ENCODE peak calls at places on chromosome 10, in seven cellular contexts. F is CD4-positive, CD25-positive, alpha-beta regulatory T cell; I is left lung; W is mesendoderm; T is neuronal stem cell; H is kidney; C is SJSA1. M is an unnamed sample.

GRCh38 chr10:113177163-113177935 is 227.3 kb downstream of the TCF7L2 start:
- DNase-seq in C (no peak), W (no peak), F (no peak), I (no peak), T (no peak), H (no peak), M (no peak)

GRCh38 chr10:110069502-110069982 is 61.8 kb downstream of the ADD3 start:
- DNase-seq in C (no peak), T (no peak), W (no peak), I (no peak), H (no peak), F (peak; percentile 86), M (peak; percentile 35)

GRCh38 chr10:88456730-88457129 is 126.4 kb downstream of the RNLS start:
- DNase-seq in H (no peak), C (no peak), W (no peak), T (no peak), I (no peak), F (no peak), M (no peak)

GRCh38 chr10:85863301-85864172 is 503.1 kb downstream of the GRID1 start:
- DNase-seq in C (peak; percentile 10), T (no peak), H (no peak), F (no peak), W (peak; percentile 12), I (no peak), M (no peak)

GRCh38 chr10:96130326-96130758 is 245 bp downstream of the ZNF518A start:
- DNase-seq in C (peak; percentile 68), F (peak; percentile 90), W (peak; percentile 95), I (peak; percentile 77), H (peak; percentile 88), T (no peak), M (peak; percentile 88)

GRCh38 chr10:89481662-89482061 is 53.7 kb downstream of the SLC16A12 start:
- DNase-seq in F (no peak), T (no peak), H (no peak), W (no peak), I (no peak), C (no peak), M (peak; percentile 50)

GRCh38 chr10:86940677-86941076 is 16.7 kb downstream of the MMRN2 start:
- DNase-seq in I (no peak), H (no peak), F (no peak), C (no peak), W (no peak), T (no peak), M (no peak)

GRCh38 chr10:89362928-89363327 is 14.9 kb upstream of the IFIT1B start:
- DNase-seq in H (no peak), W (no peak), T (no peak), F (no peak), I (no peak), C (no peak), M (no peak)

GRCh38 chr10:71773221-71773971 is at the start of gene VSIR:
- DNase-seq in T (peak; percentile 81), I (peak; percentile 92), H (peak; percentile 96), C (peak; percentile 83), W (peak; percentile 71), F (peak; percentile 92), M (peak; percentile 89)

GRCh38 chr10:116521424-116522305 is 24.1 kb upstream of the PNLIP start:
- DNase-seq in F (peak; percentile 43), C (no peak), W (peak; percentile 37), T (peak; percentile 33), H (no peak), I (no peak), M (peak; percentile 48)

DNA sequence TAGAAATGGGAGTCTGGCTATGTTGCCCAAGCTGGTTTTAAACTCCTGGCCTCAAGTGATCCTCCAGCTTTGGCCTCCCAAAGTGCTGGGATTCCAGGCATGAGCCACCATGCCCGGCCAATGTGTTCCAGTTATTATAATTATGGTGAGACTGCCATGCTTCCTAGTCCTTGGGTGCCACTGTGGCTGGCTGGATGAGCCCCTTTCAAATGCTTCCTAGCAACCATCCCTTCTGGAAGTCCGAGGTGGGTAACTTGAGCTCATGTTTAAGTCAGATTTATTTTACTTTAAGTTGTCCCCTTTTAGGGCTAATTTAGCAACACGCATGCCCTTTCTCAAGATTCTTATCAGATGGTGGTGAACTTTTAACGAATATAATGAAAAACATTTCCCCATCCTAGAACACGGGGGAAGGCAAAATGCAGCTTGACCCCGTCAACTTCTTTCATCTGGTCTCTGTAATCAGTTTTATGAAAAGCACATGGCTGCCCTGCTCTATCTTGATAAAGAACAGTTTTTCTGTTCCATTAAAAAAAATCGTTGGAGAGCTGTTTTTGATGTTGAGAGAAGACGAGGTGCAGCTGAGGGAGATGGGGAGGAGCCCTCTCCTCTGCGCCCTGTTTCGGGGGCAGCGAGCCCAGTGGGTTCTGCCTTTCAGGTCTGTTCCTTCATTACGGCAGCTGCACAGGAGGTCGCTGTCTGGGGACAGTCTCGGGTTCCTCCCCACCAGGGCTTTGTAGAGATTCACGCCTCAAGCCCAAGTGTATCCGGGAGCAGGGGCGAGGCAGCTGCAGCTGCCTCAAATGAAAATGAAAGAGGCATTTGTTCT is 61.0 kb upstream of the MKI67 start:
- DNase-seq in F (peak; percentile 79), C (no peak), T (no peak), I (no peak), W (no peak), H (no peak), M (no peak)
- H3K4me3 ChIP-seq in F (peak overlapping the region; percentile 76), C (no peak overlapping the region), T (no peak overlapping the region), I (no peak overlapping the region), W (no peak overlapping the region), H (no peak overlapping the region), M (no peak overlapping the region)

GRCh38 chr10:11672836-11673235 is 61.4 kb upstream of the USP6NL start:
- DNase-seq in C (no peak), H (peak; percentile 33), T (no peak), I (no peak), W (no peak), F (no peak), M (no peak)
- H3K4me1 ChIP-seq in C (no peaks in the 10 kb centered on the region), H (no peaks in the 10 kb centered on the region), T (no peaks in the 10 kb centered on the region), I (no peaks in the 10 kb centered on the region), W (no peaks in the 10 kb centered on the region), F (no peaks in the 10 kb centered on the region), M (peaks cover 21% of the 10 kb centered on the region)

GRCh38 chr10:11300563-11300962 is 282.9 kb downstream of the CELF2 start:
- DNase-seq in H (no peak), C (no peak), W (no peak), T (no peak), I (no peak), F (no peak), M (no peak)
- H3K36me3 ChIP-seq in H (no peaks in the 10 kb centered on the region), C (no peaks in the 10 kb centered on the region), W (no peaks in the 10 kb centered on the region), T (no peaks in the 10 kb centered on the region), I (no peaks in the 10 kb centered on the region), F (peaks cover 95% of the 10 kb centered on the region), M (no peaks in the 10 kb centered on the region)

GRCh38 chr10:26440091-26440445 is 1.9 kb downstream of the APBB1IP start:
- DNase-seq in T (no peak), I (no peak), H (no peak), C (no peak), W (no peak), F (no peak), M (no peak)
- H3K4me3 ChIP-seq in T (no peak overlapping the region), I (no peak overlapping the region), H (no peak overlapping the region), C (no peak overlapping the region), W (no peak overlapping the region), F (peak overlapping the region; percentile 95), M (no peak overlapping the region)

M was measured in A673.